ENCODE peak calls at places on chromosomes 1 and 21, in five cellular contexts. Y, S, G, L and Q are unnamed samples.

GRCh38 chr21:33360281-33360680 is 35.5 kb downstream of the IFNAR1 start:
- DNase-seq in Y (no peak), S (no peak), G (peak; percentile 80), L (no peak), Q (no peak)

GRCh38 chr1:242787968-242788367 is 263.5 kb upstream of the PLD5 start:
- DNase-seq in Y (no peak), S (no peak), G (no peak), L (no peak), Q (no peak)

GRCh38 chr1:82034812-82035211 is 234.1 kb downstream of the ADGRL2 start:
- DNase-seq in Y (no peak), S (no peak), G (no peak), L (no peak), Q (no peak)

GRCh38 chr1:248589334-248589733 is 8.2 kb downstream of the OR2T10 start:
- DNase-seq in Y (no peak), S (no peak), G (no peak), L (no peak), Q (no peak)

GRCh38 chr1:182142621-182143020 is 81.1 kb upstream of the ZNF648 start:
- DNase-seq in Y (no peak), S (no peak), G (no peak), L (no peak), Q (no peak)

GRCh38 chr1:203075249-203076030 is 10.4 kb downstream of the MYOG start:
- DNase-seq in Y (no peak), S (no peak), G (no peak), L (no peak), Q (no peak)

GRCh38 chr1:183652547-183653467 is at the start of gene APOBEC4:
- DNase-seq in Y (no peak), S (no peak), G (no peak), L (no peak), Q (no peak)

GRCh38 chr1:230396966-230397365 is 29.2 kb downstream of the PGBD5 start:
- DNase-seq in Y (no peak), S (no peak), G (no peak), L (no peak), Q (no peak)

DNA sequence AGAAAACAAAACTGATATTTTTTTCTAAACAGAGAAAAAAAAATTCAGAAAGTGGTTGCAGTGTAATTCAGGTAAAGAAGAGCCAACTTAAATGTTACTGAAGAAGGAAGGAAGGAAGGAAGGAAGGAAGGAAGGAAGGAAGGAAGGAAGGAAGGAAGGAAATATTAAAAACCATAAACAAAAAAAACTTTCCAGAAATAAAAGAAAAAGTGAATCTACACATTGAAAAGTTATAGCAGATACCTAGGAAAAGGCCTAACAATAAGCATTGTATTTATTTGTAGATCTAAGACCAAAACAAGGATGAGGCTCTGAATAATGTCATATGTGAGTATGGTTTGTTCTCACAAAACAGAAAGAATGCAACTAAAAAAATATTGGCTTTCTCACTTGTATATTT is 345.4 kb upstream of the NR5A2 start:
- DNase-seq in Y (no peak), S (no peak), G (no peak), L (no peak), Q (no peak)
- H3K4me3 ChIP-seq in Y (no peak overlapping the region), S (no peak overlapping the region), G (no peak overlapping the region), L (no peak overlapping the region), Q (no peak overlapping the region)

DNA sequence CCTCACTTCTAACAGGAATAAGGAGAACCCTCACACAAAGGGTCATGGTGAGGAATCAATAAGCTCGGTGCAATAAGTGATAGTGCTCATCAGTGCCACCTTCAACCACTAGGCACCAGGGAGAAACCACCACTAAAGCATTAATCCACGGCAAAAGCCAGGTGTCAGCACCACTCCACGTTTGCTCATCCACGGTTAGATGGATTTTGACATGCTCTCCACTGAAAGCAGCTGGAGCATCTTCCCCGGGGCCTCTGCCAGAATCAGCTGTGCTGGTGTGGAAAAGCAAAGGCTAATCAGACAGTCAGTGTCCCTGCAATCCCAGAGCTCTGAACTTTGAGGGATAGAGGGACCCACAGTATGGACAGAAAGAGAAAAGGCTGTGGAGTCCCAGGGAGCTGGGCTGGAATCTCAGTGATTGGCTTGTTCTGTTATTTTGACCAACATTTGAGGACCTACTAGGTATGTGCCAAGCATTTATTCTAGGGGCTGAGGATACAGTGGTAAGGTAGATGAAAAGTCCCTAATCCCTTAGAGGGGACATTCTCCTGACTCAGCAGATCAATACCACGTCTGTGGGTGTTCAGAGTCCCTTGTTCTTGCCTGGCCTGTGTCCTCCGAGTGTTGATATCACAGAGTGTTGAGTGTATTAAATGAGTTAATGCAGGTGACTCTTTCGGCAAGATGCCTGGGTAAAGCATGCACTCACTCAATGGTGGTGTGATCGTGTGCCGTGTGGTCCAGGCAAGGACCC is 41.3 kb downstream of the FHAD1 start:
- DNase-seq in Y (no peak), S (no peak), G (no peak), L (no peak), Q (no peak)
- TF ChIP-seq CTCF in Y (no peak), S (no peak), G (peak; percentile 13), L (no peak), Q (no peak)

DNA sequence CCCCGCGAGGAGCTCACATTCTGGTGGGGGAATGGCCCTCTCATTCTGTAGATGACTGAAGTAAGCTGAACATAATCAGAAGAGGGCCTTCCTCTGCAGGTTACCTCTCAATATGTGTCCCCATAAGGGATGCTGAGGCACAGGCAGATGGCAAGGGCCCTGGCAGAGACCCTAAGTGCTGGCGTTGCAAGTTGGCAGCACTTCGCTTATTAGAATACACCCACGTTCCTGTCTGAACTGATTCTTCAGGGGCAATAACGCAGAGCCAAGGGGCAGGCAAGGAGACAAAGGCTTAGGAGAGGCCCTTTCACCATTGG is 56.6 kb downstream of the GLIS1 start:
- DNase-seq in Y (no peak), S (no peak), G (no peak), L (no peak), Q (no peak)
- H3K4me3 ChIP-seq in Y (no peak overlapping the region), S (no peak overlapping the region), G (no peak overlapping the region), L (no peak overlapping the region), Q (no peak overlapping the region)

DNA sequence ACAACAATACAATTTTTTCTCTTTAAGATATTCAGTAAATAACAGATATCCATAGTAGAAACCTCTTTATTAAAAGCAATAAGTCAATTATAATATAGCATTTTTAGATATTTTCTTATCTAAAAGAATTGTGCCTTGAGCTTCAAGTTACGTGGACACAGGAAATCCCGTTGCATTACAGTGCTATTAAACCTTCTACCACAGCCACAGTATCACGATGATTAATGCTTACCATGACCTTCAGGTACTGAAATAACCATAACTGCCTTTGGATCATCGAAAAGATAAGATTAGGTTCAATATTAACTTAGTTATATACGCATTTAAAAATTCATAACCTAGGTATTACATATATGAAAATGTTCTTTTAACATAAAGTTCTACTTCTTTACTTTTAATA is 17.9 kb downstream of the B3GALNT2 start:
- DNase-seq in Y (no peak), S (no peak), G (peak; percentile 16), L (no peak), Q (no peak)
- TF ChIP-seq CTCF in Y (no peak), S (no peak), G (no peak), L (no peak), Q (no peak)

GRCh38 chr1:41615316-41615715 is 130.8 kb upstream of the EDN2 start:
- DNase-seq in Y (no peak), S (no peak), G (no peak), L (no peak), Q (no peak)
- H3K4me3 ChIP-seq in Y (no peak overlapping the region), S (no peak overlapping the region), G (no peak overlapping the region), L (no peak overlapping the region), Q (no peak overlapping the region)

GRCh38 chr1:53510215-53510614 is 51.0 kb downstream of the DMRTB1 start:
- DNase-seq in Y (no peak), S (no peak), G (no peak), L (no peak), Q (no peak)

GRCh38 chr1:53511323-53511932 is 52.2 kb downstream of the DMRTB1 start:
- DNase-seq in Y (no peak), S (peak; percentile 36), G (no peak), L (no peak), Q (no peak)

GRCh38 chr1:53512807-53513755 is 53.9 kb downstream of the DMRTB1 start:
- DNase-seq in Y (no peak), S (no peak), G (no peak), L (no peak), Q (no peak)

GRCh38 chr1:53514436-53514835 is 55.2 kb downstream of the DMRTB1 start:
- DNase-seq in Y (no peak), S (no peak), G (no peak), L (no peak), Q (no peak)

DNA sequence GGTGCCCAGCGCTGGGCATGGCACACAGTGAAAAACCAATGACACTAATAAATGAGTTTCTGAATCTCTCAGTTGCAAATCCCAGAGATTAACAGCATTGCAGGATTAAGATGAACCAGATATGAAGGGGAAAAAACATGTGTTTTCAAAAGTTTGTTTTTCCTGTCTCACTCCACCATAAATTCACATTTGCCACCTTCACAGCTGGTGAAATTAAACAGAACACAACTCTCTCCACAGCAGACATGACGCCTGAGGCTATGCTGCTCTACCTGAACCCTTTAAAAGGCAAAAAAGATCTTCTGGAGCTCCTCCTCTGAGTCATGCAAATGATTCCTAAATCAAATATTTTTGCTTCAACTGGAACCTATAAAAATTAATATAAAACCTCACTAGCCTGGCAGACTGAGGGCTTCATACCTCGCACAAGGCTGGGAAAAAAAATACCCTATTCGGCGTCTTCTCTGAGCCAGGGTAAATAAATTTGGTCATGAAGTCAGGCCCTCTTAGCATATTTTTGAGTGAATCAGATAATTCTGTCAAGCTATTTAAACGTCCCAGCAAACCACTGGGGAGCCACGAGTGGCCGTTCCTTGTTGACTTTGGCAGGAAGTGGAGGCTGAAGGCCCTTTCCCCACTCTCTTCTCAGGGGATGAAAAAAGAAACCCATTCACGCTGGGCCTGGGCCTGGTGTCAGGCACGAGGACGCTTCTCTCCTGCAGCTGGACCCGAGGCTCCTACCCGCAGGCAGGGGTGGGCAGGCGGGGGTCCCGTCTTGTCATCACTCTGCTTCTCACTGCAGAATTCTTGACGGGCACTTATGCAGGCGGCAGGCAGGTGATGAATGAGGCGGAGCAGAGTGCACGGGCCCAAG is 53.0 kb downstream of the DMRTB1 start:
- DNase-seq in Y (no peak), S (peak; percentile 46), G (peak; percentile 72), L (peak; percentile 92), Q (no peak)
- TF ChIP-seq CTCF in Y (no peak), S (no peak), G (no peak), L (no peak), Q (no peak)

GRCh38 chr1:90198616-90199015 is 203.7 kb downstream of the ZNF326 start:
- DNase-seq in Y (no peak), S (no peak), G (no peak), L (peak; percentile 5), Q (no peak)
- H3K4me3 ChIP-seq in Y (no peak overlapping the region), S (no peak overlapping the region), G (no peak overlapping the region), L (no peak overlapping the region), Q (no peak overlapping the region)

DNA sequence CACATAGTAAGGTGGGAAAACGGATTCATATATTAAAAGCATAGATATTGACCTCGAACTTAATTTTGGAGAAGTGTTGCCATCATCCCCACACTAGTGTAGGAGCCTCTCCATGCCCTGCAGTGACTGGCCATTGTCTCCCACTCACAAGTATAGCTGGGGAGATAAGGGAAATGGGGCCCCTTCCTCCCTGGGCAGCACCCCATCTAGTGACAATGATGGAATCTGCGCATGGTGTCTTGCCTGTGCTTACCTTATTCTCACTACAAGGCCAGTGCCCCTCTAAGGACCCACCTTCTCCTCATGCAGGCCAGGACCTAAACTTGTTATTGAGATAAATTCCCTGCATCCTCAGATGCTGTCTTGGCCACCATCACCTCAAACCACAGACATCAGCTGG is 374.9 kb downstream of the NTNG1 start:
- DNase-seq in Y (no peak), S (no peak), G (no peak), L (no peak), Q (no peak)
- TF ChIP-seq CTCF in Y (peak; percentile 16), S (no peak), G (no peak), L (no peak), Q (no peak)